ENCODE peak calls at places on chromosome 12, in seven cellular contexts. Q is activated CD4-positive, alpha-beta T cell treated with anti-CD3 and anti-CD28 coated beads, Interleukin-2, amount 50 U/mL, for 24 hours; G is stimulated activated CD8-positive, alpha-beta memory T cell treated with anti-CD3 and anti-CD28 coated beads, Interleukin-15, amount 100 ng/mL, for 4 hours; T is stimulated activated CD4-positive, alpha-beta T cell treated with anti-CD3 and anti-CD28 coated beads, Interleukin-15, amount 100 ng/mL, for 1 hour; K is activated naive CD4-positive, alpha-beta T cell treated with anti-CD3 and anti-CD28 coated beads for 36 hours; R is GM18507; L is GM20000. W is an unnamed sample.

GRCh38 chr12:96343347-96343954 is 56.8 kb downstream of the CDK17 start:
- DNase-seq in R (no peak), T (no peak), L (peak), K (no peak), G (no peak), Q (no peak), W (no peak)

GRCh38 chr12:109883429-109883828 is 3.1 kb upstream of the GLTP start:
- DNase-seq in L (no peak), R (no peak), Q (no peak), K (no peak), G (no peak), T (no peak), W (no peak)

GRCh38 chr12:93301171-93301570 is 76.6 kb upstream of the NUDT4 start:
- DNase-seq in K (no peak), L (no peak), G (no peak), T (no peak), R (no peak), Q (no peak), W (no peak)

GRCh38 chr12:46771268-46771837 is 54.4 kb downstream of the SLC38A4 start:
- DNase-seq in K (no peak), T (no peak), Q (no peak), G (no peak), R (no peak), L (no peak), W (no peak)

GRCh38 chr12:122669397-122670070 is 33.6 kb downstream of the HCAR2 start:
- DNase-seq in G (no peak), Q (no peak), T (no peak), R (no peak), L (no peak), K (no peak), W (no peak)

GRCh38 chr12:53659011-53659551 is 16.8 kb downstream of the ATP5MC2 start:
- DNase-seq in R (no peak), K (no peak), Q (no peak), L (no peak), G (no peak), T (no peak), W (peak)

GRCh38 chr12:55745361-55746146 is 2.6 kb downstream of the GDF11 start:
- DNase-seq in K (peak), Q (no peak), L (peak), G (no peak), R (no peak), T (no peak), W (peak)

GRCh38 chr12:89236237-89236636 is 116.1 kb downstream of the DUSP6 start:
- DNase-seq in K (no peak), T (no peak), R (no peak), L (no peak), Q (no peak), G (no peak), W (no peak)

GRCh38 chr12:63420206-63420644 is 248.1 kb downstream of the DPY19L2 start:
- DNase-seq in R (peak), T (no peak), K (peak), L (peak), G (no peak), Q (no peak), W (no peak)

GRCh38 chr12:122895757-122896636 is at the start of gene VPS37B:
- DNase-seq in K (peak), Q (peak), L (peak), G (peak), T (peak), R (peak), W (peak)

GRCh38 chr12:57173089-57173488 is 25.7 kb upstream of the LRP1-AS start:
- DNase-seq in R (no peak), T (no peak), G (no peak), Q (no peak), L (peak), K (peak), W (no peak)

GRCh38 chr12:124517260-124518050 is 50.0 kb downstream of the NCOR2 start:
- DNase-seq in T (no peak), G (no peak), R (no peak), K (no peak), Q (no peak), L (no peak), W (peak)

GRCh38 chr12:105955976-105956375 is 182.8 kb downstream of the NUAK1 start:
- DNase-seq in Q (no peak), T (no peak), K (no peak), R (no peak), G (no peak), L (no peak), W (no peak)

GRCh38 chr12:1811281-1811947 is 9.0 kb upstream of the LRTM2 start:
- DNase-seq in K (peak), G (no peak), L (no peak), R (no peak), Q (no peak), T (no peak), W (no peak)

GRCh38 chr12:53623986-53624385 is 2.2 kb downstream of the ATF7 start:
- DNase-seq in T (no peak), G (no peak), K (no peak), L (no peak), R (no peak), Q (no peak), W (no peak)

GRCh38 chr12:124420041-124420765 is 125.3 kb downstream of the RFLNA start:
- DNase-seq in T (no peak), G (no peak), Q (no peak), L (no peak), K (no peak), R (no peak), W (no peak)

GRCh38 chr12:52279683-52280318 is 5.4 kb downstream of the KRT86 start:
- DNase-seq in Q (no peak), T (no peak), K (no peak), G (no peak), R (no peak), L (no peak), W (no peak)

GRCh38 chr12:112488257-112488926 is 69.6 kb downstream of the PTPN11 start:
- DNase-seq in L (no peak), Q (no peak), T (no peak), G (no peak), K (no peak), R (no peak), W (no peak)

GRCh38 chr12:124097681-124098080 is 124.7 kb downstream of the ZNF664 start:
- DNase-seq in K (no peak), G (no peak), R (no peak), L (no peak), T (no peak), Q (no peak), W (no peak)

GRCh38 chr12:92208613-92209121 is 63.0 kb upstream of the BTG1 start:
- DNase-seq in Q (no peak), G (no peak), K (peak), R (no peak), L (peak), T (no peak), W (no peak)

GRCh38 chr12:65881348-65881961 is 57.2 kb downstream of the HMGA2 start:
- DNase-seq in L (no peak), K (no peak), T (no peak), Q (no peak), R (no peak), G (no peak), W (no peak)

GRCh38 chr12:75996907-75997447 is 34.6 kb downstream of the PHLDA1 start:
- DNase-seq in L (no peak), T (no peak), K (no peak), G (no peak), Q (no peak), R (no peak), W (no peak)

GRCh38 chr12:80769553-80770140 is 52.9 kb downstream of the MYF5 start:
- DNase-seq in Q (no peak), K (no peak), T (no peak), L (no peak), R (no peak), G (no peak), W (no peak)

GRCh38 chr12:92469837-92470236 is 233.0 kb upstream of the PLEKHG7 start:
- DNase-seq in Q (no peak), R (no peak), L (no peak), K (no peak), G (no peak), T (no peak), W (no peak)

GRCh38 chr12:107400686-107401447 is 284.7 kb upstream of the PWP1 start:
- DNase-seq in T (no peak), K (no peak), L (no peak), R (no peak), Q (no peak), G (no peak), W (no peak)

GRCh38 chr12:77845831-77846230 is 15.1 kb downstream of the NAV3 start:
- DNase-seq in R (no peak), L (no peak), G (no peak), Q (no peak), K (no peak), T (no peak), W (no peak)

GRCh38 chr12:120474092-120474960 is 4.8 kb upstream of the SRSF9 start:
- DNase-seq in G (no peak), R (no peak), T (no peak), K (no peak), L (no peak), Q (no peak), W (peak)

GRCh38 chr12:58420496-58420895 is 479.1 kb downstream of the ATP23 start:
- DNase-seq in G (no peak), T (no peak), Q (no peak), L (no peak), R (no peak), K (no peak), W (no peak)

GRCh38 chr12:104351023-104351983 is 47.8 kb downstream of the EID3 start:
- DNase-seq in G (no peak), Q (no peak), T (no peak), K (no peak), R (no peak), L (no peak), W (no peak)

GRCh38 chr12:105676694-105677093 is 346.2 kb downstream of the C12orf75 start:
- DNase-seq in Q (no peak), R (no peak), G (no peak), T (no peak), K (no peak), L (no peak), W (no peak)

GRCh38 chr12:74043343-74043742 is 494.3 kb upstream of the ATXN7L3B start:
- DNase-seq in R (no peak), G (no peak), L (no peak), T (no peak), Q (no peak), K (no peak), W (no peak)

GRCh38 chr12:105449406-105449805 is 118.9 kb downstream of the C12orf75 start:
- DNase-seq in G (no peak), K (no peak), L (no peak), T (no peak), R (no peak), Q (no peak), W (no peak)

GRCh38 chr12:2068638-2069037 is 15.9 kb downstream of the CACNA1C start:
- DNase-seq in T (no peak), G (no peak), L (no peak), R (no peak), K (no peak), Q (no peak), W (no peak)